ENCODE peak calls at places on chromosomes 11 and 22, in four cellular contexts. One of them, this sample, is unnamed.

GRCh38 chr11:57457643-57458023 is 2.7 kb upstream of the RTN4RL2 start:
- DNase-seq in GM12878: no peak
- DNase-seq in K562: no peak
- DNase-seq in HepG2: no peak
- DNase-seq in this sample: no peak

GRCh38 chr11:74731301-74732094 is at the start of gene CHRDL2:
- DNase-seq in GM12878: no peak
- DNase-seq in K562: no peak
- DNase-seq in HepG2: no peak
- DNase-seq in this sample: no peak

GRCh38 chr11:19458721-19459120 is 218.0 kb upstream of the E2F8 start:
- DNase-seq in GM12878: no peak
- DNase-seq in HepG2: no peak
- DNase-seq in K562: no peak
- DNase-seq in this sample: no peak

GRCh38 chr11:65591939-65592814 is 3.4 kb downstream of the KCNK7 start:
- DNase-seq in K562: no peak
- DNase-seq in HepG2: no peak
- DNase-seq in GM12878: no peak
- DNase-seq in this sample: no peak

GRCh38 chr11:93221539-93221938 is 23.7 kb upstream of the SLC36A4 start:
- DNase-seq in GM12878: no peak
- DNase-seq in HepG2: no peak
- DNase-seq in K562: no peak
- DNase-seq in this sample: no peak

GRCh38 chr11:117199061-117199915 is at the start of gene TAGLN:
- DNase-seq in HepG2: peak; percentile 21
- DNase-seq in GM12878: no peak
- DNase-seq in K562: no peak
- DNase-seq in this sample: no peak

GRCh38 chr11:65047581-65048422 is 6.8 kb downstream of the SAC3D1 start:
- DNase-seq in GM12878: no peak
- DNase-seq in K562: peak; percentile 68
- DNase-seq in HepG2: no peak
- DNase-seq in this sample: no peak

GRCh38 chr11:68002943-68003845 is 703 bp downstream of the UNC93B1 start:
- DNase-seq in HepG2: no peak
- DNase-seq in K562: peak; percentile 66
- DNase-seq in GM12878: no peak
- DNase-seq in this sample: peak; percentile 28

GRCh38 chr11:91872216-91872615 is 352.4 kb upstream of the FAT3 start:
- DNase-seq in GM12878: no peak
- DNase-seq in HepG2: no peak
- DNase-seq in K562: no peak
- DNase-seq in this sample: no peak

GRCh38 chr11:68667511-68668253 is 16.7 kb upstream of the GAL start:
- DNase-seq in K562: no peak
- DNase-seq in GM12878: no peak
- DNase-seq in HepG2: no peak
- DNase-seq in this sample: no peak

GRCh38 chr11:503179-503981 is 3.7 kb downstream of the RNH1 start:
- DNase-seq in K562: peak; percentile 62
- DNase-seq in HepG2: no peak
- DNase-seq in GM12878: peak; percentile 38
- DNase-seq in this sample: no peak

GRCh38 chr11:28223577-28223976 is 115.4 kb downstream of the METTL15 start:
- DNase-seq in K562: no peak
- DNase-seq in GM12878: peak; percentile 1
- DNase-seq in HepG2: no peak
- DNase-seq in this sample: no peak

GRCh38 chr11:68120212-68121066 is 749 bp downstream of the CHKA start:
- DNase-seq in HepG2: peak; percentile 47
- DNase-seq in GM12878: peak; percentile 32
- DNase-seq in K562: peak; percentile 71
- DNase-seq in this sample: peak; percentile 39

GRCh38 chr11:130782361-130783221 is 133.7 kb downstream of the SNX19 start:
- DNase-seq in HepG2: no peak
- DNase-seq in GM12878: no peak
- DNase-seq in K562: no peak
- DNase-seq in this sample: no peak

GRCh38 chr22:50714150-50714549 is 23.9 kb upstream of the ACR start:
- DNase-seq in HepG2: no peak
- DNase-seq in GM12878: no peak
- DNase-seq in K562: no peak
- DNase-seq in this sample: no peak

GRCh38 chr11:61526956-61527731 is 18.6 kb downstream of the LRRC10B start:
- DNase-seq in GM12878: no peak
- DNase-seq in K562: no peak
- DNase-seq in HepG2: no peak
- DNase-seq in this sample: no peak

GRCh38 chr22:30209642-30210041 is 36.9 kb downstream of the LIF start:
- DNase-seq in HepG2: no peak
- DNase-seq in K562: no peak
- DNase-seq in GM12878: no peak
- DNase-seq in this sample: no peak

GRCh38 chr22:19565382-19565902 is 41.2 kb upstream of the CLDN5 start:
- DNase-seq in HepG2: no peak
- DNase-seq in GM12878: no peak
- DNase-seq in K562: no peak
- DNase-seq in this sample: no peak

GRCh38 chr11:116518141-116518540 is 254.6 kb downstream of the BUD13 start:
- DNase-seq in HepG2: no peak
- DNase-seq in GM12878: no peak
- DNase-seq in K562: no peak
- DNase-seq in this sample: no peak

GRCh38 chr22:16955678-16956210 is 52.3 kb downstream of the GAB4 start:
- DNase-seq in GM12878: no peak
- DNase-seq in K562: peak; percentile 26
- DNase-seq in HepG2: no peak
- DNase-seq in this sample: peak; percentile 6

GRCh38 chr11:41382927-41383326 is 76.5 kb downstream of the LRRC4C start:
- DNase-seq in K562: no peak
- DNase-seq in GM12878: no peak
- DNase-seq in HepG2: no peak
- DNase-seq in this sample: no peak

DNA sequence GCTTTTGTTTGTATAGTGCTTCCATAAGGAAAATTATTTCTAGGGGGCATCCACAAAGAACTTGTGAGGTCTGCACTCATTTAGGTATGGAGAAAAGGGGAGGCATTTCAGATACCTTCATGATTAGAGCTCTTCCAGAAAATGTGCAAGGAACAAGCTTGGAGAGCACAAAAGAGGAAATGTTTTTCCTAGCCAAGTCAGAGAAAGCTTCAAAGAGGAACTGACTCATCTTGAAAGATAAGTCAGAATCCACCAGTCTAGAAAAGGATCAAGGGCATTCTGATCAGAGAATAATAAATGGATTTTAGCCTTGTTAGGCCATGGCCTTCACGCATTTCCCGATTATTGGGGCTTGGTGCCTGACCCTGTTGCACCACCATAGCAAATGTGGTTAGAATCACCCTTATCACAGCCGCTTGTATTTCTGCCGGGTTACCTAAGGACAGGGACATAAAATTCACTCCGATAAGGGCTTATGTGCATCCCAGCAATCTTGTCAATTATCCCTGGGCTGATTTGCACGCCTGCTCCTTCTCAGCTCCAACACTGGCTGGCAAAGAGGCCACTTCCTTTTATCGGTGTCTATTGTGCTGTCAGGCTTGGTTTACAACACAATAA is 613.6 kb downstream of the SOX6 start:
- DNase-seq in HepG2: no peak
- DNase-seq in GM12878: no peak
- DNase-seq in K562: no peak
- DNase-seq in this sample: no peak
- TF ChIP-seq FOXK2 in HepG2: no peak
- TF ChIP-seq FOXK2 in GM12878: no peak
- TF ChIP-seq FOXK2 in K562: no peak
- TF ChIP-seq FOXK2 in this sample: no peak

DNA sequence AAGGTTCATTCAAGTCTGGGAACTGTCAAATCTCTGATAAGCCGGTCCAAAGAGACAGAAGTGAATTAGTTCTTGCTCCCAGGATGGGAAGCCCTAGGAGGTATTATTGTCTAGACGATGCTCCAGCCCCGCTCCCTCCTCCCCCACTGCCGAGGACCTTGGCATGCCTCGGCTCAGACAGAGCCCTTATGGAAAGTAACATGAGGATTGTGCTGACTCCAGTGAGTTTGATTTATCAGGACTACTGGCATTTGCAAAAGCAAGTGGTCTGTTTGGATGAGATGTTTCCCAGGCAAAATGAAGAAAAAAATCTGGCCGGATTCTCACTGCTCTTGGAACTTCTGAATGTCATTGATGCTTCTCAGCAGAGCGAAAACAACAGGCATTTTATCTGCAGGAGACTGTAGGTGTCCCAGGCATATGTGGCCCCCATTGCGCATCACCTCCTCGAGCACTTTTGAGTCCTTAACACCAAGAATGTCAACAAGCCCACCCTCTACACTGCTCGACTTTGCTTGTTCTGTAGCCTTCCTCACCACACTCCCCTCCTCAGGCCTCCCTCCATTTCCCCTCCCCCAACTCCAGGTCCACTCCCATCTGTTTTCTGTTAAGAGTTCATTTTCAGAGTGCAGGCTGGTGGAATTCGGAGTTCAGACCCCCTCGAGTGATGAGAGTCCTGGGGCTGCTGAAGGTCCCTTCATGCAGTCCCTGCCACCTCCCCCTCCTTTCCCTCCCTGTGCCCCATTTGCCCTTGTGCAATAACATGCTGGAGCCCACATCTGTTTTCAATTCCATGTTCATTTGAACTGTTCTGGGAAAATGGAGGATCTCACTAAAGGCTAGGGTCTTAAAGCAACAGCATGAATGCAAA is 340.8 kb downstream of the ETS1 start:
- DNase-seq in HepG2: no peak
- DNase-seq in GM12878: no peak
- DNase-seq in K562: no peak
- DNase-seq in this sample: no peak
- TF ChIP-seq FOXK2 in HepG2: no peak
- TF ChIP-seq FOXK2 in GM12878: no peak
- TF ChIP-seq FOXK2 in K562: no peak
- TF ChIP-seq FOXK2 in this sample: no peak

DNA sequence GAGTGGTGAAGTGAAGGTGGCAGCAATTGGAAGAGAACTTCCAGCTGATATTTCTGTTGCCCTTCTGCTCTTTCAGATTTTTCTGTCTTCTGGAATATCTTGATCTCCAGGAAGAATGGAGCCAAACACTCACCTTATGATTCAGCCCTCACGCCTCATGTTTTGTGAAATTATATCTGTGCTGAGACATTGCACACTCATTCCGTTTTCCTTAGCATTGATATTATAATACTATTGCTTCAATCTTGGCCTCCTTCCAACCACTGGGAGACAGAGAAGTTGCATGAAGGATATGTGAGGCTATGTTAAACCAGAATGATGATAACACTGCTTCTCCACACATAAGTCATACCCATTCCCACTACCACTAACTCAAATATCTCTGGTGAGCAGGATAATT is 177.9 kb downstream of the ETS1 start:
- DNase-seq in HepG2: no peak
- DNase-seq in K562: no peak
- DNase-seq in GM12878: no peak
- DNase-seq in this sample: no peak
- TF ChIP-seq FOXK2 in HepG2: no peak
- TF ChIP-seq FOXK2 in K562: no peak
- TF ChIP-seq FOXK2 in GM12878: no peak
- TF ChIP-seq FOXK2 in this sample: no peak

GRCh38 chr11:110199184-110199981 is 97.0 kb downstream of the RDX start:
- DNase-seq in GM12878: no peak
- DNase-seq in HepG2: peak; percentile 20
- DNase-seq in K562: no peak
- DNase-seq in this sample: no peak
- TF ChIP-seq FOXK2 in GM12878: no peak
- TF ChIP-seq FOXK2 in HepG2: no peak
- TF ChIP-seq FOXK2 in K562: no peak
- TF ChIP-seq FOXK2 in this sample: no peak

DNA sequence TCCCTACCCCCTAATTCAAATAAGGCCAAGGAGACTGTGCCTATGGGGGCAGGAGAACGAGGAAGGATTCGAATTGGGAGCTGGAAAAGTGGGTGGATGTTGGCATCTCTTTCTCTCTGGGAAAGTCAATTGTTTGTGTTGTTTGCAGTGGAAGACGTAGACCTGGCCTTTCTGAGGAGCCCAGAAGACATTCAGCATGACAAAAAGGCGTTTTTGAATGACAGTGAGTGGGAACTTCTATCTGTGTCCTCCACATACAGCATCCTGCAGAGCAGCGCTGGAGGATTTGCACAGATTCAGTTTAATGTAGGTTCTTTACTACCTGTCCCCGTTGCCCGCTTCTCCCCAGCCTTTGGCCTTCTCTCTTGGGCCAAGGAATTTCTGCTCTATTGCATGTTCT is 28.2 kb downstream of the HTR3B start:
- DNase-seq in GM12878: no peak
- DNase-seq in K562: no peak
- DNase-seq in HepG2: no peak
- DNase-seq in this sample: no peak
- TF ChIP-seq FOXK2 in GM12878: no peak
- TF ChIP-seq FOXK2 in K562: no peak
- TF ChIP-seq FOXK2 in HepG2: no peak
- TF ChIP-seq FOXK2 in this sample: no peak

DNA sequence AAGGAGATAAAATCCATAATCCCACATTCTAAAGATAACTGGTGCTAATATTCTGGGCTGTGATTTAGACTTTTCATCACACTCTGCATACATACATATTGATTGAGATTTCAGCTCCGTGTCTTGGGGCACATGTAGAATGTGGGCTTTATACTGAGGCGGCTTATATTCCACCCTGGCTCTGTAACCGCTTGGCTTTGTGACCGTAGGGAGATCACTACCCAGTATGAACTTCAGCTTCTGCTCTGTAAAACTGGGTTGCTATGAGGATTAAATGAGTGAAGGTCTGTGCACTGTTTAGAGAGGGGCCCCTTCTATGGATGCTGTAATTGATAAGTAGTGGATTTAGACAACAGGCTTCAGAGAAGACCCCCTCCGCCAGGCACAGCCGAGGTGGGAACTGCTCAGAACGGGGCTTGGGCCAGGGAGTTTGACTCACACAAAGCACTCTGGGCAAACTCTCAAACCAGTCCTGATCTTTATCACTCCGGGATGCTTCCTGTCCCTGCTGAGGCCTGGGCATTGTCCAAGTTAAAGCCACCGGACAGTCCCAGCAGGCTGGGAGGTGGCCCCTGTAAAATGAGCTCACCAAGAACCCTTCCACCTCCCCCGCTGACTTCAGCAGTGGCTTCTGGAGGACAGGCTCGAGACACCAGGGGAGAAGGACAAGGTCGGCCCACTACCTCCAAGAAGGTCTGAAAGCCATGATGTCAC is 17.2 kb downstream of the KIAA1671 start:
- DNase-seq in K562: no peak
- DNase-seq in GM12878: no peak
- DNase-seq in HepG2: peak; percentile 60
- DNase-seq in this sample: no peak
- TF ChIP-seq FOXK2 in K562: no peak
- TF ChIP-seq FOXK2 in GM12878: no peak
- TF ChIP-seq FOXK2 in HepG2: no peak
- TF ChIP-seq FOXK2 in this sample: no peak

This sample was measured in HEK293T.